ENCODE peak calls at places on chromosomes 7 and 10, in five cellular contexts. S is left ventricle myocardium inferior, V is right lobe of liver, W is NT2/D1, X is SK-N-MC. H is an unnamed sample. For H3K36me3, the result is how much of the 10 kb centered on the place peaks cover.

GRCh38 chr10:110437761-110438341 is 59.9 kb upstream of the DUSP5 start:
- DNase-seq in S (no peak), V (no peak), W (no peak), X (no peak), H (peak)

GRCh38 chr10:103752680-103753248 is 102.6 kb downstream of the SH3PXD2A start:
- DNase-seq in S (no peak), V (no peak), W (no peak), X (no peak), H (peak)

GRCh38 chr7:133730360-133730759 is 396.8 kb upstream of the LRGUK start:
- DNase-seq in S (no peak), V (no peak), W (no peak), X (no peak), H (no peak)

GRCh38 chr10:103969857-103970627 is 3.1 kb downstream of the SLK start:
- DNase-seq in S (no peak), V (no peak), W (no peak), X (no peak), H (no peak)

GRCh38 chr10:60604356-60604755 is 173.9 kb upstream of the CDK1 start:
- DNase-seq in S (no peak), V (no peak), W (no peak), X (no peak), H (no peak)

GRCh38 chr7:28145931-28146330 is 34.7 kb downstream of the JAZF1 start:
- DNase-seq in S (no peak), V (no peak), W (no peak), X (no peak), H (no peak)

GRCh38 chr10:122417667-122418066 is 36.8 kb upstream of the ARMS2 start:
- DNase-seq in S (no peak), V (no peak), W (no peak), X (no peak), H (no peak)

GRCh38 chr7:155219947-155220769 is 77.5 kb upstream of the INSIG1 start:
- DNase-seq in S (no peak), V (peak), W (no peak), X (no peak), H (peak)

GRCh38 chr7:154777489-154777888 is 225.4 kb downstream of the PAXIP1 start:
- DNase-seq in S (no peak), V (no peak), W (no peak), X (no peak), H (no peak)

GRCh38 chr10:16748749-16749148 is 68.5 kb downstream of the RSU1 start:
- DNase-seq in S (no peak), V (no peak), W (no peak), X (no peak), H (no peak)

GRCh38 chr7:12881712-12882111 is 194.3 kb downstream of the ARL4A start:
- DNase-seq in S (no peak), V (no peak), W (no peak), X (no peak), H (no peak)

GRCh38 chr7:128030999-128031681 is at the start of gene LRRC4:
- DNase-seq in S (no peak), V (no peak), W (no peak), X (no peak), H (no peak)

GRCh38 chr10:37638569-37638968 is 218.8 kb downstream of the ZNF248 start:
- DNase-seq in S (no peak), V (no peak), W (no peak), X (no peak), H (no peak)

GRCh38 chr7:50857804-50858203 is 75.1 kb upstream of the GRB10 start:
- DNase-seq in S (peak), V (no peak), W (no peak), X (no peak), H (no peak)

GRCh38 chr7:18577096-18577771 is 81.7 kb downstream of the HDAC9 start:
- DNase-seq in S (no peak), V (no peak), W (no peak), X (no peak), H (no peak)

GRCh38 chr10:57791546-57791945 is 476.1 kb downstream of the IPMK start:
- DNase-seq in S (no peak), V (no peak), W (no peak), X (no peak), H (no peak)

GRCh38 chr10:12405342-12406320 is 56.3 kb downstream of the CAMK1D start:
- DNase-seq in S (no peak), V (no peak), W (no peak), X (no peak), H (peak)

GRCh38 chr10:88039496-88040200 is 176.2 kb downstream of the PTEN start:
- DNase-seq in S (no peak), V (no peak), W (no peak), X (no peak), H (no peak)

GRCh38 chr10:105699504-105699903 is 1058.4 kb downstream of the SORCS3 start:
- DNase-seq in S (no peak), V (no peak), W (no peak), X (no peak), H (no peak)

GRCh38 chr10:27742926-27743735 is 2.5 kb downstream of the MKX start:
- DNase-seq in S (peak), V (peak), W (no peak), X (no peak), H (peak)

GRCh38 chr10:131344747-131345146 is 33.2 kb upstream of the TCERG1L start:
- DNase-seq in S (no peak), V (no peak), W (no peak), X (no peak), H (no peak)

GRCh38 chr7:39709768-39710291 is 86.5 kb downstream of the RALA start:
- DNase-seq in S (peak), V (no peak), W (no peak), X (no peak), H (peak)

GRCh38 chr7:77570330-77571011 is 33.4 kb downstream of the PTPN12 start:
- DNase-seq in S (no peak), V (no peak), W (no peak), X (peak), H (no peak)

GRCh38 chr7:1560620-1561031 is 4.6 kb upstream of the TMEM184A start:
- DNase-seq in S (no peak), V (peak), W (no peak), X (no peak), H (no peak)

GRCh38 chr10:48466611-48467240 is 138.1 kb downstream of the ARHGAP22 start:
- DNase-seq in S (no peak), V (peak), W (no peak), X (no peak), H (no peak)

GRCh38 chr10:70163448-70163847 is 6.9 kb downstream of the SAR1A start:
- DNase-seq in S (no peak), V (no peak), W (no peak), X (no peak), H (no peak)
- H3K36me3 ChIP-seq in S (under half), V (under half), W (half or more), X (under half), H (under half)

GRCh38 chr7:96178581-96178980 is 143.3 kb downstream of the SLC25A13 start:
- DNase-seq in S (no peak), V (no peak), W (peak), X (no peak), H (no peak)

GRCh38 chr7:96179341-96179740 is 142.6 kb downstream of the SLC25A13 start:
- DNase-seq in S (no peak), V (no peak), W (no peak), X (no peak), H (no peak)

GRCh38 chr7:96181174-96181573 is 140.7 kb downstream of the SLC25A13 start:
- DNase-seq in S (no peak), V (no peak), W (no peak), X (no peak), H (no peak)

GRCh38 chr7:96177353-96177752 is 144.5 kb downstream of the SLC25A13 start:
- DNase-seq in S (no peak), V (no peak), W (no peak), X (no peak), H (no peak)

DNA sequence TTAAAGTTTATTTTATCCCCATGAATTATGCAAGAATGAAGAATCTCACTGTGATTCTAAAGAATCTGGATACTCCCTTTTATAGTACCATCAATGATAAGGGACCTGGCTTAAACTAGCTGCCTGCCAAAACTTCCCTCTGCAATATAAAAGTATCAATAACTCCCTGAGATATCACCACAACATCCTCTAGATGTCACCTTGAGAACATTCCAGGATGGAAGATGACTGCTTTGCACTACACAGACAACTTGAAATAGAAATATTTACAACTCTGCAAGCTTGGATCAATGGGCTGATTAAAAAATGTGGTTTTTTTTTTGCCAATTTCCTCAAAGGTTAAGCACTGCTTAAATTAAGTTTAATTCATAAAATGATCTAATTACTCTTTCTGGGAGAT is 142.0 kb downstream of the SLC25A13 start:
- DNase-seq in S (no peak), V (no peak), W (no peak), X (no peak), H (no peak)
- H3K36me3 ChIP-seq in S (half or more), V (under half), W (under half), X (under half), H (under half)

GRCh38 chr7:92230547-92230946 is 15.2 kb downstream of the KRIT1 start:
- DNase-seq in S (no peak), V (no peak), W (no peak), X (no peak), H (no peak)
- H3K36me3 ChIP-seq in S (half or more), V (under half), W (under half), X (half or more), H (under half)

GRCh38 chr7:125834421-125834820 is 904.8 kb upstream of the POT1 start:
- DNase-seq in S (no peak), V (no peak), W (no peak), X (no peak), H (no peak)
- H3K36me3 ChIP-seq in S (under half), V (under half), W (under half), X (under half), H (under half)

DNA sequence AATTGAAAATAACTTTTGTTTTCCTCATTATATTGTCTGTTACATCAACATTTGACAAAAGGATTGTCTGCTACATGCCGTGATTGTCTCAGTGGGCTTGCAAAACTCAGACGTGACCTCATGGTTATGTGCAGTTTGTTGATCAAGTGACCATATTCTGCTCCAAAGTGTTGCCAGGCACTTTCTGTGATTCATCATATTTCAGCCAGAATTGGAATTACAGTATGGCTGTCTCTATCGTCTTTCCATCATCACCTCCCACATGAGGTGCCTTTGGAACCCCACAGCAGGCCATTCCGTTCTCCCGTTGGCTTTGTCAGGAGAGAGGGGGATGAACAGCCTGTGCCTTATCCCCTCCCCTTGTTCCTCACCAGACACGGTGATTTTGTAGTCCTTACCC is 41.2 kb downstream of the INSYN2A start:
- DNase-seq in S (no peak), V (no peak), W (no peak), X (no peak), H (no peak)
- H3K36me3 ChIP-seq in S (under half), V (under half), W (under half), X (under half), H (under half)

DNA sequence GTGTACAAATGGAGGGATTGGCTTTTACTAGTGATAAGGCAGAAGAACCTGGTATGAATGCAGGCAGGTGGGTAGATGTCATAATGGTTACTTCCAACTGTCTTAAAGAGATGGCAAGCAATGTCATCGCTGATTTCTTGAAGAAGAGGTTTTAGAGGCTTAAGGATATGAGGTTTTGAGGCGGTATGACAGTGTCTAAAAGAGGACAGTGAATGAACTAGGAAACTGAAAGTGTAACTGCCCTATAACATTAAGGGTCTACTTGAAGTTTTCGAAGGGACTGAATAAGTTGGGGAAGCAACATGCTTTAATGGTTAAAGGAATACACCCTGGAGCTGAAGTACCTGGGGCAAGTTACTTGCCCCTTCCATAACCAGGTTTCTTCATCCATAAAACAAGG is 70.9 kb downstream of the NDUFB2 start:
- DNase-seq in S (no peak), V (no peak), W (no peak), X (no peak), H (no peak)
- H3K36me3 ChIP-seq in S (half or more), V (under half), W (under half), X (under half), H (under half)

GRCh38 chr7:149454750-149455149 is 6.1 kb downstream of the ZNF777 start:
- DNase-seq in S (no peak), V (no peak), W (no peak), X (no peak), H (no peak)

GRCh38 chr7:149448961-149449360 is 11.9 kb downstream of the ZNF777 start:
- DNase-seq in S (no peak), V (no peak), W (no peak), X (no peak), H (no peak)

GRCh38 chr7:149454006-149454405 is 6.9 kb downstream of the ZNF777 start:
- DNase-seq in S (no peak), V (no peak), W (no peak), X (no peak), H (no peak)

GRCh38 chr7:149450821-149451220 is 10.0 kb downstream of the ZNF777 start:
- DNase-seq in S (no peak), V (no peak), W (no peak), X (no peak), H (no peak)

DNA sequence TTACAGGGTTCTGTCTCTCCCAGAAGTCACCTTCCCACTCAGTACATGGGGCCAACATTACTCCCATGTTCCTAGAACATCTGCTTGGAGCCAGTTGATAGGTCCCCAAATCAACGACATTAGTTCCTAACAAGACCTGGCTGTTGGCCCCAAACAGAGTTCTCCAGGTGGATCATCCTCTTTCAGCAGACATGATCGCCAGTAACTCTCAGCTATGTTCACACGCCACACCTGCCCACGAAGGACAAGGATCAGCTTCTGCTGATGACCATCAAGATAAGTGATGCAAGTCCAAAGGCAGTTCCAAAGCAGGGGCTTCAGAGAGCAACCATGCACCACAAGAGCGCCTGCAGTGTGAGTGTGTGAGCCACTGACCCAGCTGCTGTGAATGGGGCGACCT is 11.0 kb downstream of the ZNF777 start:
- DNase-seq in S (no peak), V (no peak), W (no peak), X (no peak), H (no peak)
- H3K36me3 ChIP-seq in S (half or more), V (under half), W (half or more), X (half or more), H (under half)

DNA sequence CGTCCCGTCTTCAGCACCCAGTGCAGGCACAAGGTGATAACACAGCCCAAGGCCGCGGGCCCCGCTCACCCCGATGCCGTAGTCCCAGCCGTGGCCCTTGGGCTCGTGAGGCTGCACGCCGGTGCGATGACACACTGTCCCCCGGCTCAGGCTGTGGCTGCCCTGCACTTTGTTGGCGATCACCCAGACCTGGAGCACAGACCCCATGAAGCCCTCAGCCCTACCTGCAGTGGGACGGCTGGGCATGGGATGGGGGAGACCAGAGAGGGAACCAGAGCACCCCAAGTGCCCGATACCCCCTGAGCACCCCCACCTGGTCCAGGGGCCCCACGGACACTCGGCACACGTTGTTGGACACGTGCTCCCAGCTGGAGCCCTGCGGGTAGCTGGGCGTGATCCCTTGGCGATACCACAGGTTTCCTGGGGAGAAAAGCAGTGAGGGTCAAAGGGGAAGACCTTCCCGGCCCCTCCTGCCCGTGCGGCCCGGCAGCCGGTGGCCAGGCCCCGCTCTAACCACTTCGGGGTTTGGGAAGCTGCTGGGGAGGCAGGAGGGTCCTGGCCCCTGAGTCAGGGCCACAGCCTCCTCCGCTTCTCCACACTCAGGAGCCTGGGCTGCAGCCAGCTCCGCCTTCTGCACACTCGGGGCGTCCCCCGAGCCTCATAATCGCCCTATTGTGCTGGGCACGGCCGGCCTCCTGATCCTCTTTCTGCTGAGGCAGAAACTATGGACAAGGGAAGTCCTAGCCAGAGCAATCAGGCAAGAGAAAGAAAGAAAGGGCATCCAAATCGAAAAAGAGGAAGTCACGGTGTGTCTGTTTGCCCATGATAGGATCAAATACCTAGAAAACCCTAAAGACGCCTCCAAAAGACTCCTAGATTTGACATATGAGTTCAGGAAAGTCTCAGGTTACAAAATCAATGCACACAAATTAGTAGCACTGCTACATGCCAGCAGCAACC is 6.7 kb downstream of the BHLHA15 start:
- DNase-seq in S (peak), V (no peak), W (no peak), X (no peak), H (peak)
- H3K36me3 ChIP-seq in S (half or more), V (under half), W (under half), X (under half), H (under half)